ENCODE peak calls at places on chromosomes 5 and 9, in six cellular contexts. S is H9, D is IMR-90, C is trophoblast cell, W is H1, T is mesenchymal stem cell. B is an unnamed sample.

GRCh38 chr5:38621840-38622513 is 65.5 kb upstream of the LIFR start:
- DNase-seq in S (no peak), D (no peak), W (no peak), T (no peak), C (no peak), B (no peak)

GRCh38 chr5:124773291-124774001 is 27.0 kb upstream of the ZNF608 start:
- DNase-seq in S (no peak), C (no peak), T (no peak), D (no peak), W (no peak), B (peak; percentile 37)

GRCh38 chr9:124399999-124400940 is 15.0 kb downstream of the PSMB7 start:
- DNase-seq in C (no peak), T (no peak), W (no peak), D (peak; percentile 44), S (peak; percentile 31), B (no peak)

GRCh38 chr9:133707065-133707760 is 30.9 kb downstream of the SARDH start:
- DNase-seq in D (peak; percentile 75), T (no peak), W (no peak), C (no peak), S (no peak), B (no peak)

GRCh38 chr9:137156567-137157375 is 13.1 kb downstream of the LRRC26 start:
- DNase-seq in C (peak; percentile 28), S (peak; percentile 75), W (no peak), D (peak; percentile 21), T (peak; percentile 33), B (peak; percentile 42)

GRCh38 chr5:163509288-163510040 is 4.0 kb downstream of the MAT2B start:
- DNase-seq in T (peak; percentile 36), S (no peak), W (no peak), C (peak; percentile 62), D (peak; percentile 71), B (no peak)

GRCh38 chr9:2359821-2360220 is 261.8 kb upstream of the VLDLR start:
- DNase-seq in S (no peak), T (no peak), C (no peak), D (no peak), W (no peak), B (peak; percentile 31)

GRCh38 chr5:168908207-168908606 is 329.0 kb upstream of the PANK3 start:
- DNase-seq in C (peak; percentile 49), T (peak; percentile 4), W (no peak), S (no peak), D (no peak), B (no peak)

GRCh38 chr5:160272041-160272663 is 40.2 kb downstream of the CCNJL start:
- DNase-seq in W (no peak), T (no peak), S (no peak), D (no peak), C (no peak), B (no peak)

GRCh38 chr5:75460947-75461346 is 50.5 kb downstream of the CERT1 start:
- DNase-seq in W (no peak), T (no peak), S (no peak), C (no peak), D (no peak), B (no peak)

GRCh38 chr5:108093186-108093585 is 288.7 kb downstream of the FBXL17 start:
- DNase-seq in W (no peak), D (peak; percentile 47), S (no peak), T (peak; percentile 36), C (peak; percentile 15), B (no peak)

GRCh38 chr5:119327018-119327417 is 28.8 kb upstream of the TNFAIP8 start:
- DNase-seq in C (peak; percentile 36), S (no peak), T (no peak), W (no peak), D (peak; percentile 55), B (no peak)

GRCh38 chr5:8123559-8123958 is 254.6 kb downstream of the MTRR start:
- DNase-seq in W (no peak), S (no peak), C (no peak), T (no peak), D (no peak), B (no peak)

GRCh38 chr5:77258652-77259051 is 48.2 kb downstream of the PDE8B start:
- DNase-seq in W (no peak), S (no peak), T (no peak), D (no peak), C (no peak), B (no peak)

GRCh38 chr5:64682608-64683007 is 7.7 kb upstream of the SHISAL2B start:
- DNase-seq in T (no peak), D (no peak), W (no peak), S (peak; percentile 71), C (peak; percentile 30), B (no peak)

GRCh38 chr5:139651502-139651862 is 3.3 kb downstream of the CXXC5 start:
- DNase-seq in S (no peak), D (no peak), C (peak; percentile 50), W (no peak), T (peak; percentile 70), B (no peak)

DNA sequence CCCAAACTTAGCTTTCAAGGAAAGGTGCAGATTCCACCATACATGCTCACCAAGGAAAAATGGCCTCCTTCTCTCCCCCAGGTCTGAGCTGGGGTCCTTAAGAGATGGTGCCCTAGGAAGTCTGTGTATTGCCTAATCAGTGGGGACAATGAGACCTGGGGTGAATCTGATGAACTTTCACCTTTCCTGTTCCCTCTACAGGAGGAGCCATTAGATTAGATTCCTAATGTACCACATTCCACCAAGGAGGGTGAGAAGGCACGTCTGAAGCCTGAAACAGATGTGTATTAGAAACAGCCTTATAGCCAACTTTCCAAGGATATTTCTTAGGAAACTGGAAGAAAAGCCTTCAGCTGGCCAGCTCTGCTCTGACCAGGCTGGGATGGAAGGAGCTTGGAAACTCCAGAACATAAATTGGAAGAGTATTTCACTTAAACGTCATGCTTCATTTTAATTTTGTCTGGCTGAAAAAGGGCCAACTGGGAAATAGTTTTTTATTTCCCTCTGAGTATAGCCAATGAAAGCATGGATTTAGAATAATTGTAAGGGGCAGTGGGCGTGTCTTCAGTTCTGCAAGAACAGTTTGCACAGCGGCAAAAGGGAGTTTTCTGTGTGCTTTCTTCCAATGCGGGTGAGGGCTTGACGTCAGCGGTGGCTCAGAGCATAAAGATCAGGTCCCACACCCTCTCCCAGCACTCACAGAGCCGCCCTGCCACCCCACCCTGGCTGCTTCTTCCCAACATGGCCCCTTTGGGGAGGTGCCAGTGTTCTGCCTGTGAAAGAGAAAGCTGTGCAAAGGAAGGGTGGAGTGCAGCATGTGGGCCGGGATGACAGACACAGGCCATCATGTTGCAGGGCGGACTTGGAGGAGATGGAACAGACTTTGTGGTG is 210.9 kb downstream of the ESM1 start:
- DNase-seq in C (no peak), S (no peak), W (no peak), D (no peak), T (no peak), B (no peak)
- H2AFZ ChIP-seq in C (no peak overlapping the region), S (no peak overlapping the region), W (peak overlapping the region; percentile 40), D (peak overlapping the region; percentile 71), T (no peak overlapping the region), B (peak overlapping the region; percentile 77)

GRCh38 chr9:95204710-95205109 is 112.8 kb downstream of the FANCC start:
- DNase-seq in C (no peak), T (no peak), W (no peak), S (no peak), D (no peak), B (no peak)
- H3K9ac ChIP-seq in C (no peak overlapping the region), T (no peak overlapping the region), W (no peak overlapping the region), S (no peak overlapping the region), D (no peak overlapping the region), B (no peak overlapping the region)

GRCh38 chr5:174448662-174449061 is 275.7 kb upstream of the MSX2 start:
- DNase-seq in C (peak; percentile 82), D (peak; percentile 43), W (no peak), S (no peak), T (no peak), B (no peak)

GRCh38 chr5:174444791-174445190 is 279.6 kb upstream of the MSX2 start:
- DNase-seq in W (no peak), T (no peak), S (no peak), D (no peak), C (no peak), B (no peak)

GRCh38 chr5:174446446-174446845 is 277.9 kb upstream of the MSX2 start:
- DNase-seq in T (no peak), W (no peak), C (peak; percentile 79), S (no peak), D (no peak), B (no peak)

GRCh38 chr5:174446988-174447387 is 277.4 kb upstream of the MSX2 start:
- DNase-seq in S (no peak), T (no peak), D (peak; percentile 7), C (no peak), W (no peak), B (no peak)

GRCh38 chr5:174448041-174448440 is 276.3 kb upstream of the MSX2 start:
- DNase-seq in D (no peak), W (no peak), S (no peak), C (no peak), T (no peak), B (no peak)
- H2AK5ac ChIP-seq in D (no peak overlapping the region), W (no peak overlapping the region), S (no peak overlapping the region), C (no peak overlapping the region), T (no peak overlapping the region), B (no peak overlapping the region)

GRCh38 chr5:79686799-79687198 is 2.8 kb upstream of the CMYA5 start:
- DNase-seq in T (no peak), S (no peak), W (no peak), D (peak; percentile 8), C (no peak), B (no peak)
- H2AFZ ChIP-seq in T (no peak overlapping the region), S (no peak overlapping the region), W (no peak overlapping the region), D (no peak overlapping the region), C (no peak overlapping the region), B (no peak overlapping the region)

GRCh38 chr9:22103650-22104575 is 94.8 kb upstream of the CDKN2B start:
- DNase-seq in W (no peak), D (peak; percentile 75), S (no peak), T (peak; percentile 20), C (peak; percentile 87), B (no peak)
- H3K9ac ChIP-seq in W (no peak overlapping the region), D (no peak overlapping the region), S (no peak overlapping the region), T (peak overlapping the region; percentile 60), C (no peak overlapping the region), B (no peak overlapping the region)

GRCh38 chr9:128275198-128276007 is at the start of gene GOLGA2:
- DNase-seq in D (peak; percentile 76), T (peak; percentile 85), W (no peak), C (peak; percentile 50), S (peak; percentile 43), B (peak; percentile 48)
- H2AK5ac ChIP-seq in D (peak within 1 kb of the TSS; percentile 76), T (peak within 1 kb of the TSS; percentile 21), W (no peak within 1 kb of the TSS), C (peak within 1 kb of the TSS; percentile 94), S (no peak within 1 kb of the TSS), B (peak within 1 kb of the TSS; percentile 99)

GRCh38 chr9:121842612-121842978 is 191.2 kb downstream of the DAB2IP start:
- DNase-seq in T (peak; percentile 92), W (no peak), S (no peak), C (peak; percentile 82), D (peak; percentile 87), B (no peak)

GRCh38 chr9:121841771-121842611 is 190.6 kb downstream of the DAB2IP start:
- DNase-seq in C (peak; percentile 20), W (no peak), S (no peak), T (peak; percentile 69), D (peak; percentile 73), B (no peak)

GRCh38 chr9:121839726-121840500 is 188.5 kb downstream of the DAB2IP start:
- DNase-seq in W (no peak), S (no peak), T (no peak), D (no peak), C (no peak), B (no peak)

GRCh38 chr9:121838757-121839669 is 187.6 kb downstream of the DAB2IP start:
- DNase-seq in C (no peak), W (no peak), T (no peak), S (no peak), D (no peak), B (no peak)

GRCh38 chr9:121840838-121841760 is 189.7 kb downstream of the DAB2IP start:
- DNase-seq in W (no peak), D (no peak), T (peak; percentile 31), C (no peak), S (no peak), B (no peak)
- H2AFZ ChIP-seq in W (no peak overlapping the region), D (no peak overlapping the region), T (no peak overlapping the region), C (no peak overlapping the region), S (no peak overlapping the region), B (no peak overlapping the region)